ENCODE peak calls at places on chromosomes 16 and 17, in ten cellular contexts. D is AG09309; F is stimulated activated CD4-positive, alpha-beta T cell treated with anti-CD3 and anti-CD28 coated beads, Interleukin-2, amount 100 ng/mL, for 24 hours; S is NT2/D1; G is caudate nucleus; H is iris pigment epithelial cell; J is cardiac fibroblast; W is T-helper 2 cell; I is non-pigmented ciliary epithelial cell; Z is COR-L47. B is an unnamed sample.

GRCh38 chr17:69503711-69504110 is 89.2 kb downstream of the MAP2K6 start:
- DNase-seq in J (no peak), G (no peak), S (no peak), Z (no peak), D (no peak), W (no peak), H (no peak), I (no peak), F (no peak), B (no peak)

GRCh38 chr16:65570261-65570660 is 448.4 kb upstream of the CDH11 start:
- DNase-seq in W (no peak), F (no peak), H (peak), G (no peak), Z (no peak), S (no peak), D (no peak), I (no peak), J (peak), B (no peak)

GRCh38 chr16:75114179-75114945 is 2.2 kb downstream of the LDHD start:
- DNase-seq in Z (no peak), I (no peak), J (no peak), G (no peak), S (no peak), D (no peak), H (no peak), W (no peak), F (no peak), B (no peak)

GRCh38 chr17:45146616-45147101 is 1.6 kb upstream of the HEXIM1 start:
- DNase-seq in J (peak), W (no peak), Z (no peak), H (peak), S (no peak), I (no peak), F (no peak), D (peak), G (no peak), B (peak)

GRCh38 chr17:39740357-39741111 is 2.8 kb downstream of the GRB7 start:
- DNase-seq in S (peak), I (no peak), Z (peak), W (no peak), H (peak), J (peak), F (no peak), D (no peak), G (no peak), B (no peak)

GRCh38 chr16:24253192-24253591 is 2.9 kb upstream of the CACNG3 start:
- DNase-seq in Z (peak), J (peak), D (no peak), W (peak), S (peak), F (peak), H (peak), I (no peak), G (peak), B (peak)

GRCh38 chr17:31496601-31497000 is 105.1 kb downstream of the RAB11FIP4 start:
- DNase-seq in J (no peak), F (no peak), S (no peak), G (no peak), D (no peak), H (no peak), Z (no peak), W (no peak), I (no peak), B (no peak)

GRCh38 chr16:24858219-24859041 is 12.7 kb downstream of the SLC5A11 start:
- DNase-seq in Z (no peak), S (peak), G (no peak), I (no peak), W (peak), F (peak), H (peak), J (peak), D (no peak), B (peak)

GRCh38 chr16:57147381-57148191 is 38.3 kb downstream of the PSME3IP1 start:
- DNase-seq in H (peak), W (no peak), I (no peak), Z (no peak), F (no peak), S (peak), D (peak), G (no peak), J (peak), B (no peak)

GRCh38 chr16:87815567-87815966 is 49.8 kb upstream of the KLHDC4 start:
- DNase-seq in Z (no peak), I (no peak), G (no peak), J (no peak), S (no peak), H (no peak), W (no peak), F (no peak), D (no peak), B (no peak)